ENCODE peak calls at places on chromosomes 1 and 21, in six cellular contexts. Y, U, Z, X, V and E are unnamed samples.

GRCh38 chr1:110645962-110646735 is 28.6 kb downstream of the KCNA3 start:
- DNase-seq in V (peak; percentile 3), U (no peak), X (no peak), Y (no peak), Z (no peak), E (no peak)

GRCh38 chr1:224042557-224043118 is 71.3 kb upstream of the FBXO28 start:
- DNase-seq in Y (no peak), Z (no peak), X (no peak), V (peak; percentile 47), U (no peak), E (no peak)

GRCh38 chr21:41965447-41966340 is 11.9 kb upstream of the C2CD2 start:
- DNase-seq in X (peak; percentile 21), V (no peak), Z (no peak), U (no peak), Y (no peak), E (no peak)

GRCh38 chr1:168977618-168978017 is 128.9 kb upstream of the ATP1B1 start:
- DNase-seq in Y (no peak), X (no peak), Z (no peak), U (no peak), V (no peak), E (no peak)

GRCh38 chr1:18005238-18005637 is 102.4 kb upstream of the IGSF21 start:
- DNase-seq in Y (no peak), U (no peak), Z (no peak), X (no peak), V (no peak), E (no peak)

GRCh38 chr1:1313500-1314236 is 5.3 kb downstream of the PUSL1 start:
- DNase-seq in X (no peak), V (no peak), U (no peak), Z (no peak), Y (no peak), E (no peak)

GRCh38 chr1:39411526-39411925 is 79.9 kb upstream of the BMP8A start:
- DNase-seq in X (no peak), Y (no peak), U (no peak), Z (no peak), V (no peak), E (no peak)

GRCh38 chr1:151989131-151989868 is 4.4 kb downstream of the S100A10 start:
- DNase-seq in X (peak; percentile 45), Y (no peak), V (peak; percentile 87), U (no peak), Z (peak; percentile 79), E (peak; percentile 86)

GRCh38 chr1:203569490-203570318 is 56.9 kb upstream of the ATP2B4 start:
- DNase-seq in Y (no peak), V (peak; percentile 94), Z (no peak), X (no peak), U (no peak), E (no peak)

GRCh38 chr1:171081220-171081993 is 9.3 kb upstream of the FMO3 start:
- DNase-seq in U (no peak), Z (no peak), V (peak; percentile 31), X (no peak), Y (no peak), E (peak; percentile 51)

GRCh38 chr1:40780678-40781613 is 2.6 kb upstream of the KCNQ4 start:
- DNase-seq in X (no peak), U (no peak), Z (no peak), Y (no peak), V (no peak), E (no peak)

GRCh38 chr1:31509124-31510072 is 66.9 kb upstream of the TINAGL1 start:
- DNase-seq in Z (no peak), V (no peak), X (no peak), U (no peak), Y (no peak), E (peak; percentile 48)

GRCh38 chr1:205965039-205965630 is 21.9 kb upstream of the SLC26A9 start:
- DNase-seq in Y (no peak), V (no peak), X (no peak), Z (no peak), U (no peak), E (no peak)

GRCh38 chr1:47738560-47739182 is 258.5 kb downstream of the TRABD2B start:
- DNase-seq in V (peak; percentile 10), X (peak; percentile 50), U (no peak), Y (no peak), Z (peak; percentile 45), E (peak; percentile 45)

GRCh38 chr1:94113592-94114322 is 7.2 kb downstream of the ABCA4 start:
- DNase-seq in Y (no peak), V (no peak), U (no peak), X (no peak), Z (no peak), E (no peak)

GRCh38 chr1:27592600-27593340 is 11.2 kb downstream of the AHDC1 start:
- DNase-seq in U (no peak), Y (no peak), V (no peak), Z (no peak), X (no peak), E (no peak)

GRCh38 chr1:243490748-243491686 is 235.2 kb downstream of the SDCCAG8 start:
- DNase-seq in U (no peak), Y (no peak), V (peak; percentile 90), Z (no peak), X (no peak), E (no peak)

GRCh38 chr1:200150721-200151120 is 123.2 kb downstream of the NR5A2 start:
- DNase-seq in X (no peak), U (no peak), V (peak; percentile 67), Y (no peak), Z (no peak), E (peak; percentile 76)

GRCh38 chr1:160411963-160412362 is 11.6 kb downstream of the VANGL2 start:
- DNase-seq in X (no peak), Z (no peak), U (no peak), V (no peak), Y (no peak), E (no peak)

GRCh38 chr1:209404577-209404976 is 178.9 kb upstream of the CAMK1G start:
- DNase-seq in Y (no peak), X (no peak), Z (no peak), V (peak; percentile 57), U (no peak), E (no peak)

GRCh38 chr1:24930703-24931480 is 816 bp upstream of the RUNX3 start:
- DNase-seq in V (no peak), X (no peak), Y (no peak), Z (no peak), U (no peak), E (no peak)

GRCh38 chr1:16173447-16174260 is 17.8 kb upstream of the EPHA2 start:
- DNase-seq in U (no peak), Z (no peak), V (peak; percentile 77), X (no peak), Y (no peak), E (peak; percentile 96)

GRCh38 chr1:224472806-224473205 is 38.2 kb upstream of the WDR26 start:
- DNase-seq in X (no peak), U (no peak), Z (no peak), Y (no peak), V (no peak), E (no peak)

GRCh38 chr1:212188599-212189351 is 96.4 kb upstream of the PPP2R5A start:
- DNase-seq in Z (no peak), X (no peak), U (no peak), V (no peak), Y (no peak), E (peak; percentile 43)

GRCh38 chr1:241847796-241848668 is at the start of gene EXO1:
- DNase-seq in X (peak; percentile 91), U (peak; percentile 77), V (peak; percentile 82), Z (peak; percentile 87), Y (peak; percentile 92), E (peak; percentile 87)

GRCh38 chr1:202861420-202862121 is 27.4 kb downstream of the RABIF start:
- DNase-seq in U (peak; percentile 15), Y (no peak), Z (peak; percentile 92), V (peak; percentile 80), X (peak; percentile 90), E (peak; percentile 94)

GRCh38 chr1:218025454-218025853 is 259.6 kb upstream of the RRP15 start:
- DNase-seq in V (peak; percentile 44), Z (no peak), U (no peak), X (no peak), Y (no peak), E (no peak)

GRCh38 chr1:1989102-1989542 is 14.5 kb downstream of the CFAP74 start:
- DNase-seq in Z (peak; percentile 38), V (peak; percentile 3), X (peak; percentile 83), U (no peak), Y (no peak), E (no peak)

GRCh38 chr1:185045793-185046441 is 559 bp downstream of the RNF2 start:
- DNase-seq in V (peak; percentile 21), Z (peak; percentile 37), Y (no peak), X (peak; percentile 45), U (peak; percentile 3), E (peak; percentile 26)

GRCh38 chr1:156834322-156834721 is 17.7 kb upstream of the SH2D2A start:
- DNase-seq in X (no peak), Y (no peak), V (no peak), U (no peak), Z (no peak), E (no peak)
- H3K27me3 ChIP-seq in X (no peaks in the 10 kb centered on the region), Y (no peaks in the 10 kb centered on the region), V (peaks cover 63% of the 10 kb centered on the region), U (no peaks in the 10 kb centered on the region), Z (no peaks in the 10 kb centered on the region), E (no peaks in the 10 kb centered on the region)

GRCh38 chr1:186875874-186876273 is 47.1 kb downstream of the PLA2G4A start:
- DNase-seq in V (no peak), X (no peak), Y (no peak), U (no peak), Z (no peak), E (no peak)
- H3K27me3 ChIP-seq in V (no peaks in the 10 kb centered on the region), X (no peaks in the 10 kb centered on the region), Y (no peaks in the 10 kb centered on the region), U (no peaks in the 10 kb centered on the region), Z (no peaks in the 10 kb centered on the region), E (no peaks in the 10 kb centered on the region)

GRCh38 chr1:22810378-22810777 is 99.7 kb downstream of the EPHB2 start:
- DNase-seq in Z (no peak), V (no peak), U (no peak), X (no peak), Y (no peak), E (no peak)
- H3K27me3 ChIP-seq in Z (no peaks in the 10 kb centered on the region), V (no peaks in the 10 kb centered on the region), U (no peaks in the 10 kb centered on the region), X (no peaks in the 10 kb centered on the region), Y (no peaks in the 10 kb centered on the region), E (no peaks in the 10 kb centered on the region)

GRCh38 chr1:61051455-61052392 is 30.6 kb upstream of the NFIA start:
- DNase-seq in X (peak; percentile 60), Z (peak; percentile 61), U (no peak), V (no peak), Y (no peak), E (no peak)

GRCh38 chr1:61054636-61055035 is 27.7 kb upstream of the NFIA start:
- DNase-seq in U (no peak), Y (no peak), X (no peak), Z (no peak), V (no peak), E (peak; percentile 51)

GRCh38 chr1:61052393-61053280 is 29.7 kb upstream of the NFIA start:
- DNase-seq in Y (no peak), X (no peak), U (no peak), V (no peak), Z (no peak), E (no peak)

GRCh38 chr1:61053712-61054608 is 28.4 kb upstream of the NFIA start:
- DNase-seq in Z (peak; percentile 63), V (no peak), X (peak; percentile 67), Y (no peak), U (no peak), E (peak; percentile 28)

DNA sequence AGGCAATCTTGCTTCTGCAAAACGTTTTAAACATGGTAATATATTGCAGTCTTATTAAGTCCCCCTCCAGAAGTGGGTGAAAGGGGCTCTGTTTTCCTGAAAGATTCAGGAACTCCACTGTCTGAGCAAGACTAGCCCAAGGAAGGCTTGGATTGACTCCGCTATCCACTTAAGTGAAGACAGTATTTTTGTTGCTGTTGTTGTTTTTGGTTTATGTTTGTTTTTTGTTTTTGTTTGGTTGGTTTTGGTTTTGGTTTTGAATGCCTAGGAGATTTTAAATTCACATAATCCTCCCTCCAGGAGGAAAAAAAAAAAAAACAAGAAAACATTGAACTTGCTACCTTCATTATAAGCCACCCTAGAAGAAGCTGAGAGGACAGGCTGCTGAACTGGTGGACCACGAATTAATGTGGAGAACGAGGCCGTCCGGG is 29.1 kb upstream of the NFIA start:
- DNase-seq in U (no peak), X (no peak), Z (no peak), V (no peak), Y (no peak), E (no peak)
- H3K27me3 ChIP-seq in U (peaks cover 7% of the 10 kb centered on the region), X (no peaks in the 10 kb centered on the region), Z (no peaks in the 10 kb centered on the region), V (peaks cover 57% of the 10 kb centered on the region), Y (peaks cover 41% of the 10 kb centered on the region), E (peaks cover 3% of the 10 kb centered on the region)